ENCODE peak calls at places on chromosomes 13 and 19, in six cellular contexts. One of them, this sample, is unnamed.

GRCh38 chr13:113275387-113275786 is 21.7 kb upstream of the LAMP1 start:
- DNase-seq in stimulated activated CD8-positive, alpha-beta memory T cell treated with anti-CD3 and anti-CD28 coated beads, Interleukin-4, amount 100 ng/mL, for 1 hour: no peak
- DNase-seq in ureter: no peak
- DNase-seq in fibroblast of the aortic adventitia: peak; percentile 70
- DNase-seq in heart right ventricle: no peak
- DNase-seq in stimulated activated CD4-positive, alpha-beta T cell treated with anti-CD3 and anti-CD28 coated beads, Interleukin-1b, Interleukin-23, amount 100 ng/mL, for 24 hours: no peak
- DNase-seq in this sample: peak; percentile 55

GRCh38 chr13:98869408-98870090 is 108.3 kb downstream of the DOCK9 start:
- DNase-seq in stimulated activated CD8-positive, alpha-beta memory T cell treated with anti-CD3 and anti-CD28 coated beads, Interleukin-4, amount 100 ng/mL, for 1 hour: no peak
- DNase-seq in heart right ventricle: peak; percentile 41
- DNase-seq in stimulated activated CD4-positive, alpha-beta T cell treated with anti-CD3 and anti-CD28 coated beads, Interleukin-1b, Interleukin-23, amount 100 ng/mL, for 24 hours: no peak
- DNase-seq in ureter: no peak
- DNase-seq in fibroblast of the aortic adventitia: peak; percentile 6
- DNase-seq in this sample: peak; percentile 24

GRCh38 chr19:48672994-48673393 is at the start of gene NTN5:
- DNase-seq in stimulated activated CD4-positive, alpha-beta T cell treated with anti-CD3 and anti-CD28 coated beads, Interleukin-1b, Interleukin-23, amount 100 ng/mL, for 24 hours: no peak
- DNase-seq in heart right ventricle: no peak
- DNase-seq in stimulated activated CD8-positive, alpha-beta memory T cell treated with anti-CD3 and anti-CD28 coated beads, Interleukin-4, amount 100 ng/mL, for 1 hour: no peak
- DNase-seq in fibroblast of the aortic adventitia: no peak
- DNase-seq in ureter: no peak
- DNase-seq in this sample: no peak

GRCh38 chr13:30400376-30400775 is 21.9 kb upstream of the UBE2L5 start:
- DNase-seq in stimulated activated CD4-positive, alpha-beta T cell treated with anti-CD3 and anti-CD28 coated beads, Interleukin-1b, Interleukin-23, amount 100 ng/mL, for 24 hours: no peak
- DNase-seq in stimulated activated CD8-positive, alpha-beta memory T cell treated with anti-CD3 and anti-CD28 coated beads, Interleukin-4, amount 100 ng/mL, for 1 hour: no peak
- DNase-seq in ureter: no peak
- DNase-seq in heart right ventricle: no peak
- DNase-seq in fibroblast of the aortic adventitia: no peak
- DNase-seq in this sample: no peak

GRCh38 chr19:370641-371330 is 26.2 kb upstream of the MIER2 start:
- DNase-seq in stimulated activated CD4-positive, alpha-beta T cell treated with anti-CD3 and anti-CD28 coated beads, Interleukin-1b, Interleukin-23, amount 100 ng/mL, for 24 hours: no peak
- DNase-seq in ureter: peak; percentile 24
- DNase-seq in heart right ventricle: no peak
- DNase-seq in fibroblast of the aortic adventitia: no peak
- DNase-seq in stimulated activated CD8-positive, alpha-beta memory T cell treated with anti-CD3 and anti-CD28 coated beads, Interleukin-4, amount 100 ng/mL, for 1 hour: no peak
- DNase-seq in this sample: no peak

GRCh38 chr13:102231486-102231885 is 170.4 kb downstream of the FGF14 start:
- DNase-seq in stimulated activated CD8-positive, alpha-beta memory T cell treated with anti-CD3 and anti-CD28 coated beads, Interleukin-4, amount 100 ng/mL, for 1 hour: no peak
- DNase-seq in ureter: no peak
- DNase-seq in stimulated activated CD4-positive, alpha-beta T cell treated with anti-CD3 and anti-CD28 coated beads, Interleukin-1b, Interleukin-23, amount 100 ng/mL, for 24 hours: no peak
- DNase-seq in heart right ventricle: no peak
- DNase-seq in fibroblast of the aortic adventitia: no peak
- DNase-seq in this sample: no peak

GRCh38 chr19:3057275-3057714 is 5.0 kb downstream of the TLE5 start:
- DNase-seq in stimulated activated CD8-positive, alpha-beta memory T cell treated with anti-CD3 and anti-CD28 coated beads, Interleukin-4, amount 100 ng/mL, for 1 hour: no peak
- DNase-seq in stimulated activated CD4-positive, alpha-beta T cell treated with anti-CD3 and anti-CD28 coated beads, Interleukin-1b, Interleukin-23, amount 100 ng/mL, for 24 hours: no peak
- DNase-seq in ureter: peak; percentile 90
- DNase-seq in fibroblast of the aortic adventitia: peak; percentile 65
- DNase-seq in heart right ventricle: peak; percentile 86
- DNase-seq in this sample: peak; percentile 38

GRCh38 chr13:113648218-113648615 is 9.8 kb downstream of the ATP4B start:
- DNase-seq in ureter: no peak
- DNase-seq in stimulated activated CD8-positive, alpha-beta memory T cell treated with anti-CD3 and anti-CD28 coated beads, Interleukin-4, amount 100 ng/mL, for 1 hour: no peak
- DNase-seq in heart right ventricle: no peak
- DNase-seq in fibroblast of the aortic adventitia: no peak
- DNase-seq in stimulated activated CD4-positive, alpha-beta T cell treated with anti-CD3 and anti-CD28 coated beads, Interleukin-1b, Interleukin-23, amount 100 ng/mL, for 24 hours: no peak
- DNase-seq in this sample: no peak

GRCh38 chr13:40666905-40667621 is 622 bp upstream of the FOXO1 start:
- DNase-seq in stimulated activated CD4-positive, alpha-beta T cell treated with anti-CD3 and anti-CD28 coated beads, Interleukin-1b, Interleukin-23, amount 100 ng/mL, for 24 hours: no peak
- DNase-seq in ureter: peak; percentile 52
- DNase-seq in heart right ventricle: peak; percentile 35
- DNase-seq in fibroblast of the aortic adventitia: no peak
- DNase-seq in stimulated activated CD8-positive, alpha-beta memory T cell treated with anti-CD3 and anti-CD28 coated beads, Interleukin-4, amount 100 ng/mL, for 1 hour: no peak
- DNase-seq in this sample: no peak

GRCh38 chr19:1000095-1000494 is at the start of gene GRIN3B:
- DNase-seq in heart right ventricle: peak; percentile 51
- DNase-seq in fibroblast of the aortic adventitia: peak; percentile 38
- DNase-seq in stimulated activated CD8-positive, alpha-beta memory T cell treated with anti-CD3 and anti-CD28 coated beads, Interleukin-4, amount 100 ng/mL, for 1 hour: no peak
- DNase-seq in ureter: no peak
- DNase-seq in stimulated activated CD4-positive, alpha-beta T cell treated with anti-CD3 and anti-CD28 coated beads, Interleukin-1b, Interleukin-23, amount 100 ng/mL, for 24 hours: peak; percentile 42
- DNase-seq in this sample: peak; percentile 21

GRCh38 chr19:18995804-18996241 is 37.5 kb downstream of the SUGP2 start:
- DNase-seq in ureter: peak; percentile 63
- DNase-seq in stimulated activated CD4-positive, alpha-beta T cell treated with anti-CD3 and anti-CD28 coated beads, Interleukin-1b, Interleukin-23, amount 100 ng/mL, for 24 hours: no peak
- DNase-seq in stimulated activated CD8-positive, alpha-beta memory T cell treated with anti-CD3 and anti-CD28 coated beads, Interleukin-4, amount 100 ng/mL, for 1 hour: no peak
- DNase-seq in fibroblast of the aortic adventitia: peak; percentile 94
- DNase-seq in heart right ventricle: peak; percentile 28
- DNase-seq in this sample: peak; percentile 83

GRCh38 chr13:113076681-113077401 is 28.8 kb upstream of the F7 start:
- DNase-seq in ureter: no peak
- DNase-seq in stimulated activated CD8-positive, alpha-beta memory T cell treated with anti-CD3 and anti-CD28 coated beads, Interleukin-4, amount 100 ng/mL, for 1 hour: no peak
- DNase-seq in heart right ventricle: no peak
- DNase-seq in stimulated activated CD4-positive, alpha-beta T cell treated with anti-CD3 and anti-CD28 coated beads, Interleukin-1b, Interleukin-23, amount 100 ng/mL, for 24 hours: no peak
- DNase-seq in fibroblast of the aortic adventitia: no peak
- DNase-seq in this sample: no peak

GRCh38 chr13:39422845-39423565 is 180.0 kb downstream of the LHFPL6 start:
- DNase-seq in heart right ventricle: no peak
- DNase-seq in ureter: no peak
- DNase-seq in stimulated activated CD8-positive, alpha-beta memory T cell treated with anti-CD3 and anti-CD28 coated beads, Interleukin-4, amount 100 ng/mL, for 1 hour: no peak
- DNase-seq in fibroblast of the aortic adventitia: peak; percentile 61
- DNase-seq in stimulated activated CD4-positive, alpha-beta T cell treated with anti-CD3 and anti-CD28 coated beads, Interleukin-1b, Interleukin-23, amount 100 ng/mL, for 24 hours: no peak
- DNase-seq in this sample: peak; percentile 57

GRCh38 chr19:2661615-2662014 is 40.9 kb downstream of the GNG7 start:
- DNase-seq in heart right ventricle: no peak
- DNase-seq in fibroblast of the aortic adventitia: no peak
- DNase-seq in ureter: no peak
- DNase-seq in stimulated activated CD4-positive, alpha-beta T cell treated with anti-CD3 and anti-CD28 coated beads, Interleukin-1b, Interleukin-23, amount 100 ng/mL, for 24 hours: no peak
- DNase-seq in stimulated activated CD8-positive, alpha-beta memory T cell treated with anti-CD3 and anti-CD28 coated beads, Interleukin-4, amount 100 ng/mL, for 1 hour: no peak
- DNase-seq in this sample: no peak

GRCh38 chr13:101416181-101417042 is at the start of gene NALCN:
- DNase-seq in stimulated activated CD8-positive, alpha-beta memory T cell treated with anti-CD3 and anti-CD28 coated beads, Interleukin-4, amount 100 ng/mL, for 1 hour: no peak
- DNase-seq in ureter: no peak
- DNase-seq in fibroblast of the aortic adventitia: peak; percentile 13
- DNase-seq in heart right ventricle: no peak
- DNase-seq in stimulated activated CD4-positive, alpha-beta T cell treated with anti-CD3 and anti-CD28 coated beads, Interleukin-1b, Interleukin-23, amount 100 ng/mL, for 24 hours: no peak
- DNase-seq in this sample: peak; percentile 29

GRCh38 chr13:113117956-113118327 is 4.7 kb upstream of the F10 start:
- DNase-seq in ureter: no peak
- DNase-seq in stimulated activated CD4-positive, alpha-beta T cell treated with anti-CD3 and anti-CD28 coated beads, Interleukin-1b, Interleukin-23, amount 100 ng/mL, for 24 hours: no peak
- DNase-seq in stimulated activated CD8-positive, alpha-beta memory T cell treated with anti-CD3 and anti-CD28 coated beads, Interleukin-4, amount 100 ng/mL, for 1 hour: no peak
- DNase-seq in heart right ventricle: no peak
- DNase-seq in fibroblast of the aortic adventitia: no peak
- DNase-seq in this sample: no peak

GRCh38 chr13:76481738-76482137 is 404.5 kb downstream of the KCTD12 start:
- DNase-seq in stimulated activated CD8-positive, alpha-beta memory T cell treated with anti-CD3 and anti-CD28 coated beads, Interleukin-4, amount 100 ng/mL, for 1 hour: no peak
- DNase-seq in ureter: no peak
- DNase-seq in heart right ventricle: no peak
- DNase-seq in fibroblast of the aortic adventitia: peak; percentile 25
- DNase-seq in stimulated activated CD4-positive, alpha-beta T cell treated with anti-CD3 and anti-CD28 coated beads, Interleukin-1b, Interleukin-23, amount 100 ng/mL, for 24 hours: no peak
- DNase-seq in this sample: no peak

GRCh38 chr13:80465321-80465720 is 124.4 kb upstream of the SPRY2 start:
- DNase-seq in stimulated activated CD8-positive, alpha-beta memory T cell treated with anti-CD3 and anti-CD28 coated beads, Interleukin-4, amount 100 ng/mL, for 1 hour: no peak
- DNase-seq in fibroblast of the aortic adventitia: no peak
- DNase-seq in heart right ventricle: no peak
- DNase-seq in stimulated activated CD4-positive, alpha-beta T cell treated with anti-CD3 and anti-CD28 coated beads, Interleukin-1b, Interleukin-23, amount 100 ng/mL, for 24 hours: no peak
- DNase-seq in ureter: no peak
- DNase-seq in this sample: no peak

GRCh38 chr13:31038834-31039552 is 106.5 kb downstream of the TEX26 start:
- DNase-seq in stimulated activated CD4-positive, alpha-beta T cell treated with anti-CD3 and anti-CD28 coated beads, Interleukin-1b, Interleukin-23, amount 100 ng/mL, for 24 hours: no peak
- DNase-seq in ureter: no peak
- DNase-seq in stimulated activated CD8-positive, alpha-beta memory T cell treated with anti-CD3 and anti-CD28 coated beads, Interleukin-4, amount 100 ng/mL, for 1 hour: no peak
- DNase-seq in heart right ventricle: no peak
- DNase-seq in fibroblast of the aortic adventitia: no peak
- DNase-seq in this sample: peak; percentile 79

GRCh38 chr13:68257111-68257842 is 1027.1 kb upstream of the PCDH9 start:
- DNase-seq in fibroblast of the aortic adventitia: no peak
- DNase-seq in ureter: no peak
- DNase-seq in stimulated activated CD4-positive, alpha-beta T cell treated with anti-CD3 and anti-CD28 coated beads, Interleukin-1b, Interleukin-23, amount 100 ng/mL, for 24 hours: no peak
- DNase-seq in heart right ventricle: no peak
- DNase-seq in stimulated activated CD8-positive, alpha-beta memory T cell treated with anti-CD3 and anti-CD28 coated beads, Interleukin-4, amount 100 ng/mL, for 1 hour: no peak
- DNase-seq in this sample: no peak

GRCh38 chr19:45599286-45599685 is 2.7 kb downstream of the GPR4 start:
- DNase-seq in ureter: no peak
- DNase-seq in stimulated activated CD4-positive, alpha-beta T cell treated with anti-CD3 and anti-CD28 coated beads, Interleukin-1b, Interleukin-23, amount 100 ng/mL, for 24 hours: no peak
- DNase-seq in fibroblast of the aortic adventitia: no peak
- DNase-seq in heart right ventricle: no peak
- DNase-seq in stimulated activated CD8-positive, alpha-beta memory T cell treated with anti-CD3 and anti-CD28 coated beads, Interleukin-4, amount 100 ng/mL, for 1 hour: no peak
- DNase-seq in this sample: no peak

GRCh38 chr13:19959141-19959830 is 759 bp downstream of the ZMYM2 start:
- DNase-seq in stimulated activated CD8-positive, alpha-beta memory T cell treated with anti-CD3 and anti-CD28 coated beads, Interleukin-4, amount 100 ng/mL, for 1 hour: peak; percentile 36
- DNase-seq in ureter: peak; percentile 70
- DNase-seq in stimulated activated CD4-positive, alpha-beta T cell treated with anti-CD3 and anti-CD28 coated beads, Interleukin-1b, Interleukin-23, amount 100 ng/mL, for 24 hours: peak; percentile 57
- DNase-seq in fibroblast of the aortic adventitia: peak; percentile 38
- DNase-seq in heart right ventricle: peak; percentile 51
- DNase-seq in this sample: peak; percentile 37

GRCh38 chr19:9808855-9809646 is 9.8 kb downstream of the FBXL12 start:
- DNase-seq in stimulated activated CD4-positive, alpha-beta T cell treated with anti-CD3 and anti-CD28 coated beads, Interleukin-1b, Interleukin-23, amount 100 ng/mL, for 24 hours: no peak
- DNase-seq in heart right ventricle: no peak
- DNase-seq in ureter: no peak
- DNase-seq in stimulated activated CD8-positive, alpha-beta memory T cell treated with anti-CD3 and anti-CD28 coated beads, Interleukin-4, amount 100 ng/mL, for 1 hour: no peak
- DNase-seq in fibroblast of the aortic adventitia: no peak
- DNase-seq in this sample: no peak

GRCh38 chr19:49807888-49808675 is 5.0 kb downstream of the FUZ start:
- DNase-seq in fibroblast of the aortic adventitia: no peak
- DNase-seq in stimulated activated CD8-positive, alpha-beta memory T cell treated with anti-CD3 and anti-CD28 coated beads, Interleukin-4, amount 100 ng/mL, for 1 hour: no peak
- DNase-seq in heart right ventricle: no peak
- DNase-seq in stimulated activated CD4-positive, alpha-beta T cell treated with anti-CD3 and anti-CD28 coated beads, Interleukin-1b, Interleukin-23, amount 100 ng/mL, for 24 hours: no peak
- DNase-seq in ureter: no peak
- DNase-seq in this sample: no peak

GRCh38 chr13:20702945-20703784 is at the start of gene IL17D:
- DNase-seq in fibroblast of the aortic adventitia: no peak
- DNase-seq in ureter: no peak
- DNase-seq in stimulated activated CD4-positive, alpha-beta T cell treated with anti-CD3 and anti-CD28 coated beads, Interleukin-1b, Interleukin-23, amount 100 ng/mL, for 24 hours: peak; percentile 19
- DNase-seq in heart right ventricle: no peak
- DNase-seq in stimulated activated CD8-positive, alpha-beta memory T cell treated with anti-CD3 and anti-CD28 coated beads, Interleukin-4, amount 100 ng/mL, for 1 hour: no peak
- DNase-seq in this sample: no peak

GRCh38 chr13:99690426-99691189 is 189.3 kb downstream of the TM9SF2 start:
- DNase-seq in ureter: no peak
- DNase-seq in stimulated activated CD8-positive, alpha-beta memory T cell treated with anti-CD3 and anti-CD28 coated beads, Interleukin-4, amount 100 ng/mL, for 1 hour: no peak
- DNase-seq in heart right ventricle: no peak
- DNase-seq in stimulated activated CD4-positive, alpha-beta T cell treated with anti-CD3 and anti-CD28 coated beads, Interleukin-1b, Interleukin-23, amount 100 ng/mL, for 24 hours: no peak
- DNase-seq in fibroblast of the aortic adventitia: no peak
- DNase-seq in this sample: no peak

GRCh38 chr19:15810335-15810734 is 5.1 kb downstream of the OR10H1 start:
- DNase-seq in stimulated activated CD4-positive, alpha-beta T cell treated with anti-CD3 and anti-CD28 coated beads, Interleukin-1b, Interleukin-23, amount 100 ng/mL, for 24 hours: no peak
- DNase-seq in heart right ventricle: peak; percentile 7
- DNase-seq in ureter: no peak
- DNase-seq in stimulated activated CD8-positive, alpha-beta memory T cell treated with anti-CD3 and anti-CD28 coated beads, Interleukin-4, amount 100 ng/mL, for 1 hour: no peak
- DNase-seq in fibroblast of the aortic adventitia: no peak
- DNase-seq in this sample: no peak

GRCh38 chr13:111006508-111007031 is 91.7 kb upstream of the ANKRD10 start:
- DNase-seq in fibroblast of the aortic adventitia: peak; percentile 93
- DNase-seq in stimulated activated CD8-positive, alpha-beta memory T cell treated with anti-CD3 and anti-CD28 coated beads, Interleukin-4, amount 100 ng/mL, for 1 hour: no peak
- DNase-seq in heart right ventricle: peak; percentile 88
- DNase-seq in ureter: peak; percentile 62
- DNase-seq in stimulated activated CD4-positive, alpha-beta T cell treated with anti-CD3 and anti-CD28 coated beads, Interleukin-1b, Interleukin-23, amount 100 ng/mL, for 24 hours: no peak
- DNase-seq in this sample: peak; percentile 66

GRCh38 chr13:33096886-33097610 is 80.8 kb downstream of the KL start:
- DNase-seq in stimulated activated CD8-positive, alpha-beta memory T cell treated with anti-CD3 and anti-CD28 coated beads, Interleukin-4, amount 100 ng/mL, for 1 hour: no peak
- DNase-seq in heart right ventricle: no peak
- DNase-seq in ureter: no peak
- DNase-seq in stimulated activated CD4-positive, alpha-beta T cell treated with anti-CD3 and anti-CD28 coated beads, Interleukin-1b, Interleukin-23, amount 100 ng/mL, for 24 hours: no peak
- DNase-seq in fibroblast of the aortic adventitia: no peak
- DNase-seq in this sample: no peak

GRCh38 chr13:29435125-29435911 is 160.2 kb downstream of the SLC7A1 start:
- DNase-seq in stimulated activated CD8-positive, alpha-beta memory T cell treated with anti-CD3 and anti-CD28 coated beads, Interleukin-4, amount 100 ng/mL, for 1 hour: no peak
- DNase-seq in fibroblast of the aortic adventitia: peak; percentile 94
- DNase-seq in stimulated activated CD4-positive, alpha-beta T cell treated with anti-CD3 and anti-CD28 coated beads, Interleukin-1b, Interleukin-23, amount 100 ng/mL, for 24 hours: no peak
- DNase-seq in ureter: no peak
- DNase-seq in heart right ventricle: peak; percentile 57
- DNase-seq in this sample: peak; percentile 98

GRCh38 chr19:41187884-41188279 is 5.1 kb upstream of the CYP2S1 start:
- DNase-seq in stimulated activated CD4-positive, alpha-beta T cell treated with anti-CD3 and anti-CD28 coated beads, Interleukin-1b, Interleukin-23, amount 100 ng/mL, for 24 hours: no peak
- DNase-seq in stimulated activated CD8-positive, alpha-beta memory T cell treated with anti-CD3 and anti-CD28 coated beads, Interleukin-4, amount 100 ng/mL, for 1 hour: no peak
- DNase-seq in ureter: no peak
- DNase-seq in fibroblast of the aortic adventitia: no peak
- DNase-seq in heart right ventricle: no peak
- DNase-seq in this sample: peak; percentile 59

GRCh38 chr19:49786432-49786831 is 19.6 kb downstream of the AP2A1 start:
- DNase-seq in stimulated activated CD8-positive, alpha-beta memory T cell treated with anti-CD3 and anti-CD28 coated beads, Interleukin-4, amount 100 ng/mL, for 1 hour: no peak
- DNase-seq in stimulated activated CD4-positive, alpha-beta T cell treated with anti-CD3 and anti-CD28 coated beads, Interleukin-1b, Interleukin-23, amount 100 ng/mL, for 24 hours: no peak
- DNase-seq in heart right ventricle: no peak
- DNase-seq in fibroblast of the aortic adventitia: peak; percentile 61
- DNase-seq in ureter: no peak
- DNase-seq in this sample: peak; percentile 46

GRCh38 chr19:11284535-11284934 is 11.4 kb upstream of the TSPAN16 start:
- DNase-seq in ureter: no peak
- DNase-seq in heart right ventricle: no peak
- DNase-seq in stimulated activated CD4-positive, alpha-beta T cell treated with anti-CD3 and anti-CD28 coated beads, Interleukin-1b, Interleukin-23, amount 100 ng/mL, for 24 hours: no peak
- DNase-seq in stimulated activated CD8-positive, alpha-beta memory T cell treated with anti-CD3 and anti-CD28 coated beads, Interleukin-4, amount 100 ng/mL, for 1 hour: no peak
- DNase-seq in fibroblast of the aortic adventitia: no peak
- DNase-seq in this sample: no peak

GRCh38 chr13:103288114-103288513 is 221.9 kb upstream of the SLC10A2 start:
- DNase-seq in stimulated activated CD4-positive, alpha-beta T cell treated with anti-CD3 and anti-CD28 coated beads, Interleukin-1b, Interleukin-23, amount 100 ng/mL, for 24 hours: no peak
- DNase-seq in fibroblast of the aortic adventitia: no peak
- DNase-seq in stimulated activated CD8-positive, alpha-beta memory T cell treated with anti-CD3 and anti-CD28 coated beads, Interleukin-4, amount 100 ng/mL, for 1 hour: no peak
- DNase-seq in ureter: no peak
- DNase-seq in heart right ventricle: no peak
- DNase-seq in this sample: peak; percentile 19

GRCh38 chr13:44870456-44870929 is 118.8 kb downstream of the NUFIP1 start:
- DNase-seq in stimulated activated CD8-positive, alpha-beta memory T cell treated with anti-CD3 and anti-CD28 coated beads, Interleukin-4, amount 100 ng/mL, for 1 hour: no peak
- DNase-seq in ureter: no peak
- DNase-seq in stimulated activated CD4-positive, alpha-beta T cell treated with anti-CD3 and anti-CD28 coated beads, Interleukin-1b, Interleukin-23, amount 100 ng/mL, for 24 hours: no peak
- DNase-seq in fibroblast of the aortic adventitia: no peak
- DNase-seq in heart right ventricle: peak; percentile 32
- DNase-seq in this sample: no peak

GRCh38 chr13:110643768-110644421 is 28.6 kb downstream of the NAXD start:
- DNase-seq in heart right ventricle: no peak
- DNase-seq in fibroblast of the aortic adventitia: no peak
- DNase-seq in stimulated activated CD4-positive, alpha-beta T cell treated with anti-CD3 and anti-CD28 coated beads, Interleukin-1b, Interleukin-23, amount 100 ng/mL, for 24 hours: no peak
- DNase-seq in ureter: no peak
- DNase-seq in stimulated activated CD8-positive, alpha-beta memory T cell treated with anti-CD3 and anti-CD28 coated beads, Interleukin-4, amount 100 ng/mL, for 1 hour: no peak
- DNase-seq in this sample: no peak